ENCODE peak calls at places on chromosomes 16 and 17, in five cellular contexts. T is SJCRH30; H is amniotic stem cell; W is glutamatergic neuron; U is activated CD8-positive, alpha-beta memory T cell treated with anti-CD3 and anti-CD28 coated beads for 1 hour. S is an unnamed sample.

GRCh38 chr17:79435296-79435695 is 175.6 kb downstream of the RBFOX3 start:
- DNase-seq in T (no peak), H (no peak), W (no peak), U (no peak), S (no peak)

GRCh38 chr16:87956771-87957279 is 5.6 kb downstream of the BANP start:
- DNase-seq in T (peak), H (peak), W (peak), U (no peak), S (no peak)

GRCh38 chr16:49967012-49967559 is 57.9 kb upstream of the CNEP1R1 start:
- DNase-seq in T (no peak), H (no peak), W (no peak), U (no peak), S (no peak)

GRCh38 chr16:57409065-57409464 is 4.5 kb downstream of the CCL17 start:
- DNase-seq in T (no peak), H (no peak), W (no peak), U (no peak), S (no peak)

GRCh38 chr17:45282683-45283644 is 21.1 kb upstream of the SPATA32 start:
- DNase-seq in T (peak), H (no peak), W (no peak), U (no peak), S (no peak)

GRCh38 chr17:75758131-75758905 is 6.7 kb downstream of the GALK1 start:
- DNase-seq in T (no peak), H (no peak), W (no peak), U (no peak), S (no peak)

GRCh38 chr17:40101367-40102210 is 1.2 kb upstream of the NR1D1 start:
- DNase-seq in T (no peak), H (no peak), W (no peak), U (no peak), S (no peak)

GRCh38 chr17:74447628-74448159 is 15.8 kb downstream of the GPRC5C start:
- DNase-seq in T (no peak), H (no peak), W (no peak), U (no peak), S (no peak)